ENCODE peak calls at places on chromosomes 7 and 10, in eight cellular contexts. V is MCF 10A, A is AG04450, Q is AG10803, H is A549, P is lower lobe of right lung, C is Calu3, L is WTC11. T is an unnamed sample.

GRCh38 chr10:95363303-95363912 is 72.6 kb upstream of the PDLIM1 start:
- DNase-seq in V (peak), A (no peak), Q (peak), H (peak), P (no peak), C (peak), L (no peak), T (peak)

GRCh38 chr10:114544045-114544659 is 113.9 kb downstream of the ABLIM1 start:
- DNase-seq in V (peak), A (no peak), Q (no peak), H (no peak), P (no peak), C (peak), L (no peak), T (no peak)

GRCh38 chr7:84196007-84196551 is 1.5 kb upstream of the SEMA3A start:
- DNase-seq in V (no peak), A (no peak), Q (peak), H (no peak), P (no peak), C (peak), L (no peak), T (no peak)

GRCh38 chr7:1969459-1970284 is 263.1 kb downstream of the MAD1L1 start:
- DNase-seq in V (no peak), A (no peak), Q (no peak), H (no peak), P (peak), C (no peak), L (no peak), T (no peak)

GRCh38 chr7:31729195-31729804 is 42.3 kb downstream of the PPP1R17 start:
- DNase-seq in V (no peak), A (no peak), Q (no peak), H (no peak), P (no peak), C (no peak), L (no peak), T (no peak)

GRCh38 chr10:96414303-96414702 is 55.5 kb upstream of the OPALIN start:
- DNase-seq in V (no peak), A (no peak), Q (no peak), H (no peak), P (no peak), C (no peak), L (no peak), T (no peak)

GRCh38 chr7:48250441-48250951 is 79.2 kb downstream of the ABCA13 start:
- DNase-seq in V (peak), A (no peak), Q (peak), H (no peak), P (no peak), C (peak), L (no peak), T (no peak)

GRCh38 chr10:46283945-46284285 is 2.9 kb upstream of the ANTXRL start:
- DNase-seq in V (no peak), A (no peak), Q (no peak), H (no peak), P (no peak), C (no peak), L (no peak), T (no peak)

GRCh38 chr7:5429857-5430611 is 6.4 kb upstream of the TNRC18 start:
- DNase-seq in V (peak), A (no peak), Q (peak), H (no peak), P (peak), C (peak), L (no peak), T (no peak)

GRCh38 chr10:11208908-11209809 is 191.5 kb downstream of the CELF2 start:
- DNase-seq in V (no peak), A (no peak), Q (no peak), H (no peak), P (no peak), C (no peak), L (no peak), T (no peak)

GRCh38 chr7:24896031-24896433 is 83.9 kb downstream of the OSBPL3 start:
- DNase-seq in V (no peak), A (no peak), Q (no peak), H (no peak), P (no peak), C (no peak), L (no peak), T (no peak)

GRCh38 chr10:97123713-97124112 is 62.0 kb downstream of the SLIT1 start:
- DNase-seq in V (no peak), A (no peak), Q (no peak), H (no peak), P (no peak), C (no peak), L (no peak), T (no peak)

GRCh38 chr7:152641384-152641783 is 34.6 kb downstream of the XRCC2 start:
- DNase-seq in V (no peak), A (no peak), Q (no peak), H (no peak), P (no peak), C (no peak), L (no peak), T (no peak)

GRCh38 chr10:6017781-6018354 is 40.5 kb upstream of the IL15RA start:
- DNase-seq in V (no peak), A (no peak), Q (no peak), H (no peak), P (no peak), C (no peak), L (no peak), T (no peak)

GRCh38 chr10:7322623-7323022 is 88.2 kb downstream of the SFMBT2 start:
- DNase-seq in V (no peak), A (no peak), Q (no peak), H (no peak), P (no peak), C (no peak), L (no peak), T (no peak)

GRCh38 chr10:110873951-110874350 is 2.2 kb downstream of the PDCD4 start:
- DNase-seq in V (no peak), A (no peak), Q (no peak), H (no peak), P (no peak), C (no peak), L (no peak), T (no peak)

GRCh38 chr7:17380696-17381662 is 82.5 kb downstream of the AHR start:
- DNase-seq in V (no peak), A (no peak), Q (peak), H (no peak), P (no peak), C (no peak), L (no peak), T (no peak)

GRCh38 chr10:66277481-66277880 is 648.4 kb upstream of the LRRTM3 start:
- DNase-seq in V (no peak), A (no peak), Q (no peak), H (no peak), P (no peak), C (no peak), L (no peak), T (no peak)

GRCh38 chr7:156474241-156474743 is 166.3 kb upstream of the RNF32 start:
- DNase-seq in V (peak), A (peak), Q (no peak), H (peak), P (no peak), C (no peak), L (no peak), T (no peak)

GRCh38 chr7:156475666-156476065 is 164.9 kb upstream of the RNF32 start:
- DNase-seq in V (peak), A (peak), Q (peak), H (peak), P (no peak), C (no peak), L (no peak), T (no peak)

GRCh38 chr7:156472267-156472666 is 168.3 kb upstream of the RNF32 start:
- DNase-seq in V (no peak), A (no peak), Q (no peak), H (no peak), P (no peak), C (no peak), L (no peak), T (no peak)

GRCh38 chr7:156475179-156475578 is 165.4 kb upstream of the RNF32 start:
- DNase-seq in V (no peak), A (no peak), Q (no peak), H (no peak), P (no peak), C (no peak), L (no peak), T (no peak)

GRCh38 chr7:156473476-156474240 is 166.9 kb upstream of the RNF32 start:
- DNase-seq in V (peak), A (no peak), Q (no peak), H (peak), P (no peak), C (peak), L (peak), T (no peak)
- TF ChIP-seq CTCF in V (peak), A (peak), Q (no peak), H (peak), P (peak), C (peak), L (no peak), T (peak)

GRCh38 chr10:73941300-73941699 is 30.4 kb downstream of the PLAU start:
- DNase-seq in V (no peak), A (no peak), Q (no peak), H (no peak), P (no peak), C (no peak), L (no peak), T (no peak)
- TF ChIP-seq CTCF in V (no peak), A (no peak), Q (no peak), H (no peak), P (no peak), C (no peak), L (no peak), T (no peak)

GRCh38 chr7:55120074-55120473 is 101.3 kb downstream of the EGFR start:
- DNase-seq in V (no peak), A (no peak), Q (no peak), H (no peak), P (no peak), C (no peak), L (no peak), T (no peak)

GRCh38 chr7:55113760-55114541 is 95.1 kb downstream of the EGFR start:
- DNase-seq in V (no peak), A (no peak), Q (no peak), H (no peak), P (no peak), C (no peak), L (no peak), T (no peak)

GRCh38 chr7:55119571-55119970 is 100.8 kb downstream of the EGFR start:
- DNase-seq in V (no peak), A (no peak), Q (no peak), H (no peak), P (no peak), C (no peak), L (no peak), T (no peak)

GRCh38 chr7:55118426-55118825 is 99.6 kb downstream of the EGFR start:
- DNase-seq in V (no peak), A (no peak), Q (no peak), H (no peak), P (no peak), C (no peak), L (no peak), T (no peak)

GRCh38 chr7:55117286-55117685 is 98.5 kb downstream of the EGFR start:
- DNase-seq in V (no peak), A (no peak), Q (no peak), H (no peak), P (no peak), C (no peak), L (no peak), T (no peak)
- TF ChIP-seq CTCF in V (no peak), A (no peak), Q (no peak), H (no peak), P (no peak), C (no peak), L (no peak), T (no peak)

GRCh38 chr10:79610601-79611191 is at the start of gene SFTPA1:
- DNase-seq in V (no peak), A (no peak), Q (no peak), H (no peak), P (peak), C (no peak), L (no peak), T (no peak)

GRCh38 chr10:79605308-79605707 is 5.4 kb upstream of the SFTPA1 start:
- DNase-seq in V (no peak), A (no peak), Q (no peak), H (no peak), P (no peak), C (no peak), L (no peak), T (no peak)

GRCh38 chr10:79604294-79604693 is 6.4 kb upstream of the SFTPA1 start:
- DNase-seq in V (no peak), A (no peak), Q (no peak), H (no peak), P (no peak), C (no peak), L (no peak), T (no peak)

GRCh38 chr10:79602953-79603352 is 7.8 kb upstream of the SFTPA1 start:
- DNase-seq in V (no peak), A (no peak), Q (no peak), H (no peak), P (no peak), C (no peak), L (no peak), T (no peak)

GRCh38 chr10:79608505-79609375 is 2.0 kb upstream of the SFTPA1 start:
- DNase-seq in V (peak), A (no peak), Q (peak), H (peak), P (no peak), C (peak), L (peak), T (peak)
- TF ChIP-seq CTCF in V (peak), A (peak), Q (peak), H (peak), P (peak), C (peak), L (peak), T (peak)

GRCh38 chr7:115678049-115678982 is 352.2 kb downstream of the TFEC start:
- DNase-seq in V (no peak), A (peak), Q (peak), H (no peak), P (no peak), C (peak), L (no peak), T (no peak)

GRCh38 chr7:115679423-115679822 is 351.1 kb downstream of the TFEC start:
- DNase-seq in V (no peak), A (no peak), Q (no peak), H (no peak), P (no peak), C (no peak), L (no peak), T (no peak)

GRCh38 chr7:115676707-115677106 is 353.9 kb downstream of the TFEC start:
- DNase-seq in V (no peak), A (no peak), Q (no peak), H (no peak), P (no peak), C (no peak), L (no peak), T (no peak)

GRCh38 chr7:115679976-115680375 is 350.6 kb downstream of the TFEC start:
- DNase-seq in V (peak), A (no peak), Q (peak), H (no peak), P (no peak), C (peak), L (peak), T (no peak)

GRCh38 chr7:115676080-115676479 is 354.5 kb downstream of the TFEC start:
- DNase-seq in V (no peak), A (peak), Q (peak), H (no peak), P (no peak), C (peak), L (no peak), T (no peak)
- TF ChIP-seq CTCF in V (no peak), A (peak), Q (peak), H (peak), P (no peak), C (no peak), L (no peak), T (peak)